ENCODE peak calls at places on chromosomes 2 and 18, in seven cellular contexts. M, L, U, F, N, H and P are unnamed samples.

GRCh38 chr2:236939751-236940229 is 145.9 kb upstream of the COPS8 start:
- DNase-seq in M (peak), H (no peak), L (no peak), F (no peak), N (no peak), U (no peak), P (no peak)

GRCh38 chr2:187951470-187952218 is 340.0 kb upstream of the GULP1 start:
- DNase-seq in H (no peak), U (no peak), N (no peak), M (no peak), F (no peak), L (no peak), P (no peak)

GRCh38 chr2:215794829-215795546 is 218.4 kb downstream of the MREG start:
- DNase-seq in M (no peak), U (no peak), F (no peak), N (no peak), L (no peak), H (peak), P (no peak)

GRCh38 chr2:106113362-106113971 is 80.6 kb downstream of the UXS1 start:
- DNase-seq in U (no peak), N (no peak), H (no peak), L (no peak), M (no peak), F (no peak), P (no peak)

GRCh38 chr2:4174796-4175195 is 471.4 kb downstream of the DCDC2C start:
- DNase-seq in U (no peak), M (no peak), N (no peak), F (no peak), L (no peak), H (no peak), P (no peak)

GRCh38 chr18:71036783-71037182 is 747.9 kb downstream of the SOCS6 start:
- DNase-seq in H (no peak), U (no peak), M (no peak), F (no peak), L (no peak), N (no peak), P (no peak)

GRCh38 chr2:232117413-232117812 is 155.9 kb downstream of the DIS3L2 start:
- DNase-seq in L (no peak), F (no peak), N (no peak), H (peak), M (no peak), U (no peak), P (no peak)

GRCh38 chr18:22934789-22935188 is 1.7 kb downstream of the RBBP8 start:
- DNase-seq in F (no peak), M (no peak), U (no peak), L (no peak), N (no peak), H (no peak), P (no peak)

GRCh38 chr18:69400253-69400975 is at the start of gene DOK6:
- DNase-seq in M (peak), F (peak), U (no peak), L (peak), N (no peak), H (no peak), P (no peak)

GRCh38 chr2:239129147-239129896 is 271.5 kb downstream of the HDAC4 start:
- DNase-seq in N (no peak), H (no peak), M (no peak), L (no peak), U (no peak), F (peak), P (no peak)